ENCODE peak calls at places on chromosome 16, in nine cellular contexts. E, X, P, I, N, O, K, Y and A are unnamed samples.

GRCh38 chr16:4217246-4218131 is 24.4 kb downstream of the SRL start:
- DNase-seq in E (peak; percentile 41), X (no peak), P (no peak), I (no peak), N (no peak), O (peak; percentile 77), K (no peak), Y (no peak), A (no peak)

GRCh38 chr16:1362807-1363206 is 11.1 kb downstream of the GNPTG start:
- DNase-seq in E (no peak), X (no peak), P (no peak), I (no peak), N (no peak), O (no peak), K (no peak), Y (no peak), A (no peak)

GRCh38 chr16:89599451-89599858 is 14.0 kb upstream of the DPEP1 start:
- DNase-seq in E (peak; percentile 3), X (no peak), P (no peak), I (peak; percentile 54), N (peak; percentile 80), O (peak; percentile 92), K (peak; percentile 61), Y (peak; percentile 77), A (no peak)

GRCh38 chr16:70638814-70639792 is 7.3 kb upstream of the IL34 start:
- DNase-seq in E (no peak), X (no peak), P (no peak), I (no peak), N (no peak), O (no peak), K (peak; percentile 65), Y (peak; percentile 48), A (no peak)

GRCh38 chr16:23124315-23124714 is 24.9 kb downstream of the USP31 start:
- DNase-seq in E (no peak), X (no peak), P (no peak), I (no peak), N (no peak), O (no peak), K (peak; percentile 90), Y (no peak), A (no peak)

GRCh38 chr16:930511-930910 is 40.3 kb downstream of the LMF1 start:
- DNase-seq in E (no peak), X (no peak), P (no peak), I (no peak), N (no peak), O (no peak), K (no peak), Y (no peak), A (no peak)

GRCh38 chr16:89056592-89056991 is 37.1 kb upstream of the ACSF3 start:
- DNase-seq in E (no peak), X (no peak), P (no peak), I (no peak), N (no peak), O (no peak), K (no peak), Y (no peak), A (no peak)

GRCh38 chr16:57999971-58000705 is at the start of gene ZNF319:
- DNase-seq in E (no peak), X (no peak), P (no peak), I (peak; percentile 29), N (no peak), O (peak; percentile 88), K (no peak), Y (no peak), A (no peak)

GRCh38 chr16:85607331-85607765 is 5.8 kb upstream of the GSE1 start:
- DNase-seq in E (no peak), X (no peak), P (no peak), I (no peak), N (no peak), O (peak; percentile 91), K (no peak), Y (no peak), A (no peak)

GRCh38 chr16:21116148-21116693 is 34.4 kb downstream of the DNAH3 start:
- DNase-seq in E (no peak), X (no peak), P (no peak), I (peak; percentile 1), N (no peak), O (no peak), K (no peak), Y (no peak), A (no peak)

GRCh38 chr16:3149630-3150345 is 15.0 kb downstream of the ZNF213 start:
- DNase-seq in E (peak; percentile 42), X (no peak), P (no peak), I (peak; percentile 74), N (peak; percentile 73), O (peak; percentile 95), K (peak; percentile 70), Y (peak; percentile 51), A (no peak)

GRCh38 chr16:81562174-81562849 is 117.7 kb downstream of the CMIP start:
- DNase-seq in E (no peak), X (no peak), P (no peak), I (no peak), N (peak; percentile 14), O (no peak), K (no peak), Y (no peak), A (no peak)

GRCh38 chr16:46793841-46794240 is 37.1 kb downstream of the C16orf87 start:
- DNase-seq in E (no peak), X (no peak), P (no peak), I (no peak), N (no peak), O (no peak), K (no peak), Y (no peak), A (no peak)

GRCh38 chr16:29641561-29641960 is 21.5 kb upstream of the SPN start:
- DNase-seq in E (no peak), X (no peak), P (no peak), I (no peak), N (no peak), O (peak; percentile 29), K (no peak), Y (no peak), A (no peak)

GRCh38 chr16:75029854-75030253 is 31.0 kb downstream of the ZNRF1 start:
- DNase-seq in E (no peak), X (no peak), P (no peak), I (no peak), N (peak; percentile 65), O (no peak), K (no peak), Y (no peak), A (no peak)

GRCh38 chr16:64133396-64133795 is 988.5 kb downstream of the CDH11 start:
- DNase-seq in E (no peak), X (no peak), P (no peak), I (no peak), N (no peak), O (no peak), K (no peak), Y (no peak), A (peak; percentile 13)

GRCh38 chr16:81601008-81601428 is 156.4 kb downstream of the CMIP start:
- DNase-seq in E (no peak), X (no peak), P (no peak), I (no peak), N (peak; percentile 53), O (no peak), K (peak; percentile 97), Y (no peak), A (peak; percentile 75)

GRCh38 chr16:5793556-5793955 is 696.0 kb upstream of the EEF2KMT start:
- DNase-seq in E (no peak), X (no peak), P (no peak), I (no peak), N (no peak), O (no peak), K (no peak), Y (no peak), A (no peak)

GRCh38 chr16:23149267-23149992 is at the start of gene USP31:
- DNase-seq in E (peak; percentile 96), X (peak; percentile 64), P (peak; percentile 88), I (peak; percentile 93), N (peak; percentile 98), O (peak; percentile 93), K (peak; percentile 99), Y (peak; percentile 75), A (peak; percentile 93)

GRCh38 chr16:88381820-88382451 is 823 bp upstream of the ZNF469 start:
- DNase-seq in E (no peak), X (no peak), P (no peak), I (no peak), N (peak; percentile 18), O (peak; percentile 86), K (no peak), Y (no peak), A (no peak)

GRCh38 chr16:78200623-78201096 is 101.2 kb downstream of the WWOX start:
- DNase-seq in E (peak; percentile 13), X (no peak), P (no peak), I (no peak), N (no peak), O (no peak), K (no peak), Y (no peak), A (no peak)

GRCh38 chr16:70481929-70482536 is 27.6 kb downstream of the FCSK start:
- DNase-seq in E (no peak), X (no peak), P (no peak), I (no peak), N (no peak), O (no peak), K (peak; percentile 38), Y (no peak), A (peak; percentile 16)

GRCh38 chr16:69240336-69240735 is 53.4 kb downstream of the SNTB2 start:
- DNase-seq in E (no peak), X (no peak), P (no peak), I (no peak), N (no peak), O (no peak), K (peak; percentile 8), Y (no peak), A (no peak)

GRCh38 chr16:66594739-66595138 is 9.8 kb upstream of the CMTM3 start:
- DNase-seq in E (no peak), X (no peak), P (no peak), I (no peak), N (no peak), O (no peak), K (no peak), Y (no peak), A (no peak)

GRCh38 chr16:27761816-27762215 is 211.9 kb downstream of the KATNIP start:
- DNase-seq in E (no peak), X (no peak), P (no peak), I (no peak), N (no peak), O (no peak), K (no peak), Y (no peak), A (no peak)

GRCh38 chr16:65947951-65948350 is 418.5 kb upstream of the CDH5 start:
- DNase-seq in E (no peak), X (no peak), P (no peak), I (no peak), N (no peak), O (no peak), K (no peak), Y (peak; percentile 9), A (no peak)

GRCh38 chr16:80947708-80948615 is 58.7 kb downstream of the CMC2 start:
- DNase-seq in E (no peak), X (no peak), P (no peak), I (peak; percentile 10), N (no peak), O (no peak), K (peak; percentile 64), Y (no peak), A (no peak)

GRCh38 chr16:1052791-1053521 is 19.6 kb upstream of the SSTR5 start:
- DNase-seq in E (no peak), X (no peak), P (no peak), I (no peak), N (no peak), O (no peak), K (no peak), Y (no peak), A (no peak)

GRCh38 chr16:65769776-65770438 is 596.6 kb upstream of the CDH5 start:
- DNase-seq in E (no peak), X (no peak), P (no peak), I (no peak), N (no peak), O (no peak), K (no peak), Y (no peak), A (no peak)

GRCh38 chr16:79628501-79628975 is 28.0 kb upstream of the MAF start:
- DNase-seq in E (no peak), X (no peak), P (peak; percentile 69), I (peak; percentile 85), N (no peak), O (no peak), K (peak; percentile 78), Y (no peak), A (peak; percentile 75)

GRCh38 chr16:5603836-5604235 is 506.2 kb upstream of the EEF2KMT start:
- DNase-seq in E (no peak), X (no peak), P (no peak), I (no peak), N (no peak), O (no peak), K (no peak), Y (no peak), A (no peak)